ENCODE peak calls at places on chromosomes 4 and X, in seven cellular contexts. E is LHCN-M2; T is GM10248; M is stimulated activated CD4-positive, alpha-beta T cell treated with anti-CD3 and anti-CD28 coated beads, Interleukin-2, amount 100 ng/mL, for 48 hours; W is adrenal gland; Y is aorta; V is mesenchymal stem cell. G is an unnamed sample.

GRCh38 chr4:140256335-140256734 is 102.4 kb upstream of the MAML3 start:
- DNase-seq in E (peak; percentile 56), T (no peak), M (no peak), W (peak; percentile 66), Y (no peak), V (peak; percentile 57), G (peak; percentile 57)

GRCh38 chrX:123171781-123172180 is 12.3 kb upstream of the GRIA3 start:
- DNase-seq in E (no peak), T (no peak), M (no peak), W (no peak), Y (no peak), V (peak; percentile 42), G (peak; percentile 52)

GRCh38 chr4:85591361-85592098 is 116.6 kb downstream of the ARHGAP24 start:
- DNase-seq in E (peak; percentile 50), T (no peak), M (no peak), W (no peak), Y (no peak), V (peak; percentile 68), G (peak; percentile 17)

GRCh38 chr4:46975144-46975543 is 18.2 kb downstream of the GABRA4 start:
- DNase-seq in E (no peak), T (no peak), M (no peak), W (no peak), Y (no peak), V (no peak), G (no peak)

GRCh38 chr4:142264961-142265360 is 581.1 kb downstream of the INPP4B start:
- DNase-seq in E (peak; percentile 29), T (no peak), M (no peak), W (no peak), Y (no peak), V (peak; percentile 62), G (peak; percentile 36)

GRCh38 chr4:158786155-158786581 is 17.3 kb downstream of the FNIP2 start:
- DNase-seq in E (no peak), T (no peak), M (no peak), W (no peak), Y (no peak), V (no peak), G (peak; percentile 25)

GRCh38 chr4:77473509-77473908 is 132.1 kb upstream of the CXCL13 start:
- DNase-seq in E (no peak), T (peak; percentile 29), M (no peak), W (no peak), Y (no peak), V (no peak), G (no peak)

GRCh38 chr4:155530857-155531256 is 135.8 kb upstream of the GUCY1A1 start:
- DNase-seq in E (no peak), T (no peak), M (no peak), W (no peak), Y (no peak), V (no peak), G (no peak)

GRCh38 chr4:114386637-114387233 is 211.9 kb upstream of the UGT8 start:
- DNase-seq in E (peak; percentile 34), T (peak; percentile 20), M (no peak), W (no peak), Y (no peak), V (peak; percentile 51), G (peak; percentile 46)

GRCh38 chrX:149641432-149641831 is 9.8 kb upstream of the TMEM185A start:
- DNase-seq in E (no peak), T (no peak), M (no peak), W (no peak), Y (no peak), V (no peak), G (no peak)

GRCh38 chrX:34624416-34624815 is 32.7 kb downstream of the TMEM47 start:
- DNase-seq in E (no peak), T (no peak), M (no peak), W (no peak), Y (no peak), V (no peak), G (no peak)

GRCh38 chrX:40169193-40170086 is 71.7 kb upstream of the BCOR start:
- DNase-seq in E (no peak), T (peak; percentile 68), M (peak; percentile 60), W (peak; percentile 82), Y (no peak), V (peak; percentile 93), G (peak; percentile 49)

GRCh38 chrX:22686138-22686541 is 313.6 kb upstream of the DDX53 start:
- DNase-seq in E (peak; percentile 68), T (no peak), M (no peak), W (peak; percentile 19), Y (no peak), V (peak; percentile 13), G (peak; percentile 22)

GRCh38 chr4:181679754-181680153 is 563.4 kb upstream of the TENM3 start:
- DNase-seq in E (no peak), T (no peak), M (no peak), W (no peak), Y (no peak), V (no peak), G (no peak)

GRCh38 chr4:14458463-14458862 is 543.8 kb upstream of the CPEB2 start:
- DNase-seq in E (no peak), T (no peak), M (no peak), W (no peak), Y (no peak), V (no peak), G (no peak)

GRCh38 chrX:111447298-111447697 is 35.3 kb upstream of the DCX start:
- DNase-seq in E (no peak), T (peak; percentile 6), M (no peak), W (no peak), Y (no peak), V (peak; percentile 6), G (no peak)

GRCh38 chr4:38034986-38035882 is 75.0 kb downstream of the PTTG2 start:
- DNase-seq in E (peak; percentile 67), T (peak; percentile 70), M (peak; percentile 38), W (peak; percentile 66), Y (no peak), V (peak; percentile 67), G (peak; percentile 64)

GRCh38 chr4:138035781-138036258 is 206.3 kb downstream of the SLC7A11 start:
- DNase-seq in E (peak; percentile 74), T (peak; percentile 56), M (no peak), W (no peak), Y (no peak), V (peak; percentile 78), G (peak; percentile 73)